ENCODE peak calls at places on chromosomes 5 and 9, in seven cellular contexts. E, S, B, Z, U, D and K are unnamed samples.

GRCh38 chr5:14144586-14145355 is 1.6 kb downstream of the TRIO start:
- DNase-seq in E (peak; percentile 52), U (peak; percentile 82), D (peak; percentile 27), B (peak; percentile 63), S (peak; percentile 86), Z (peak; percentile 83), K (peak; percentile 73)

GRCh38 chr9:118268046-118268445 is 563.8 kb downstream of the TLR4 start:
- DNase-seq in B (no peak), E (no peak), S (no peak), U (no peak), Z (no peak), D (no peak), K (no peak)

GRCh38 chr5:132687995-132688394 is 14.2 kb downstream of the IL4 start:
- DNase-seq in S (no peak), Z (no peak), U (no peak), B (no peak), D (peak; percentile 48), E (no peak), K (no peak)

GRCh38 chr5:39639618-39640078 is 214.9 kb upstream of the DAB2 start:
- DNase-seq in D (no peak), U (no peak), E (peak; percentile 19), B (no peak), Z (no peak), S (peak; percentile 68), K (no peak)

GRCh38 chr9:94980947-94981632 is 254.6 kb downstream of the AOPEP start:
- DNase-seq in D (no peak), B (no peak), Z (no peak), S (no peak), E (no peak), U (no peak), K (no peak)

GRCh38 chr5:110625376-110625999 is 101.0 kb downstream of the TMEM232 start:
- DNase-seq in D (no peak), Z (no peak), U (no peak), S (peak; percentile 2), E (peak; percentile 52), B (no peak), K (no peak)

GRCh38 chr9:86096382-86096781 is 3.0 kb downstream of the GOLM1 start:
- DNase-seq in E (peak; percentile 66), U (no peak), S (no peak), Z (no peak), B (no peak), D (no peak), K (no peak)

GRCh38 chr5:157602505-157602904 is 26.9 kb upstream of the ADAM19 start:
- DNase-seq in E (peak; percentile 65), S (peak; percentile 79), Z (no peak), B (no peak), U (peak; percentile 50), D (no peak), K (no peak)

GRCh38 chr5:139232161-139232724 is 34.1 kb upstream of the SIL1 start:
- DNase-seq in D (no peak), E (no peak), S (peak; percentile 95), U (no peak), B (peak; percentile 52), Z (no peak), K (no peak)

GRCh38 chr5:8848362-8848761 is 697.5 kb downstream of the SEMA5A start:
- DNase-seq in E (no peak), S (no peak), B (no peak), D (no peak), Z (no peak), U (no peak), K (no peak)

GRCh38 chr9:33467526-33467925 is 6.2 kb downstream of the NOL6 start:
- DNase-seq in D (no peak), E (no peak), Z (no peak), S (no peak), B (no peak), U (no peak), K (no peak)

GRCh38 chr5:102554728-102555127 is 55.9 kb upstream of the SLCO6A1 start:
- DNase-seq in Z (no peak), B (no peak), S (no peak), E (no peak), D (no peak), U (no peak), K (no peak)

GRCh38 chr5:116522737-116523136 is 51.9 kb downstream of the SEMA6A start:
- DNase-seq in S (no peak), D (no peak), E (no peak), Z (no peak), B (no peak), U (no peak), K (no peak)

GRCh38 chr5:97009212-97009898 is 73.5 kb downstream of the LNPEP start:
- DNase-seq in U (peak; percentile 33), Z (no peak), D (no peak), B (no peak), S (no peak), E (no peak), K (peak; percentile 26)

GRCh38 chr5:123119334-123119986 is 30.4 kb downstream of the PRDM6 start:
- DNase-seq in S (no peak), E (peak; percentile 74), U (no peak), D (no peak), Z (no peak), B (no peak), K (no peak)

GRCh38 chr5:164097747-164098146 is 592.3 kb downstream of the MAT2B start:
- DNase-seq in B (no peak), E (peak; percentile 29), D (no peak), S (peak; percentile 94), U (no peak), Z (no peak), K (no peak)

GRCh38 chr5:172740483-172741205 is 30.4 kb downstream of the DUSP1 start:
- DNase-seq in S (peak; percentile 92), Z (peak; percentile 41), E (peak; percentile 93), B (peak; percentile 78), U (no peak), D (no peak), K (no peak)

GRCh38 chr9:8868632-8869031 is 1069.1 kb upstream of the DMAC1 start:
- DNase-seq in B (no peak), D (no peak), E (no peak), S (no peak), Z (no peak), U (no peak), K (no peak)

GRCh38 chr5:3546028-3546427 is 49.6 kb upstream of the IRX1 start:
- DNase-seq in S (no peak), E (no peak), D (no peak), U (no peak), B (no peak), Z (no peak), K (no peak)

GRCh38 chr5:180605554-180606214 is 14.4 kb upstream of the SCGB3A1 start:
- DNase-seq in D (peak; percentile 70), U (no peak), Z (peak; percentile 45), S (peak; percentile 38), E (peak; percentile 51), B (no peak), K (peak; percentile 27)

GRCh38 chr9:108382267-108382666 is 473.5 kb downstream of the ACTL7B start:
- DNase-seq in U (no peak), S (no peak), Z (no peak), D (no peak), B (no peak), E (no peak), K (no peak)

GRCh38 chr9:129250786-129251185 is 72.7 kb upstream of the IER5L start:
- DNase-seq in B (no peak), U (no peak), E (peak; percentile 52), S (peak; percentile 56), Z (no peak), D (no peak), K (no peak)

GRCh38 chr9:127119319-127119709 is 3.1 kb downstream of the ANGPTL2 start:
- DNase-seq in E (no peak), U (no peak), S (no peak), D (no peak), Z (no peak), B (no peak), K (no peak)

GRCh38 chr5:143699121-143699520 is 112.8 kb upstream of the HMHB1 start:
- DNase-seq in Z (no peak), E (no peak), B (no peak), U (no peak), D (no peak), S (no peak), K (no peak)

GRCh38 chr5:143703659-143704058 is 108.3 kb upstream of the HMHB1 start:
- DNase-seq in B (no peak), D (no peak), S (no peak), E (no peak), U (no peak), Z (no peak), K (no peak)

GRCh38 chr5:143701476-143701875 is 110.5 kb upstream of the HMHB1 start:
- DNase-seq in Z (no peak), U (no peak), S (no peak), D (no peak), E (peak; percentile 51), B (no peak), K (no peak)

GRCh38 chr5:143698534-143698933 is 113.4 kb upstream of the HMHB1 start:
- DNase-seq in E (no peak), D (no peak), B (no peak), U (no peak), S (no peak), Z (no peak), K (no peak)

DNA sequence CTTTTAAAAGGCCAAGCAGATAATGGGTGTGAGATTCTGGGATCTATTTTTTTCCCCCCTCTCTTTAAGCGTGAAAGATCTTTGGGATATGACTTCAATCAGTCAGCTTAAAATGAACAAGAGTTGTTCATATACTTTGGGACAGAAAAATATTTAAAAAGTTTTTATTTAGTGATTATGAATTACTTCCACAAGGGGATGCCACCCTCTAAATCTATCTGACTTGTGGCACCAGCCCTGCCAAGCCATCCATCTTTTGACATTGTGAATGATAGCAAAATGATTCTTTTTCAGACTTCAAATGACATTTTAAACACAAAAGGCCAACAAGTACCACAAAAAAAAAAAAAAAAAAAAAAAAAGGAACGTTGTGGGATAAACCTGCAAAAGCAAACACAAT is 111.0 kb upstream of the HMHB1 start:
- DNase-seq in D (no peak), B (no peak), S (no peak), E (no peak), U (no peak), Z (no peak), K (no peak)
- TF ChIP-seq CTCF in D (no peak), B (no peak), S (no peak), E (peak; percentile 19), U (no peak), Z (no peak), K (no peak)

DNA sequence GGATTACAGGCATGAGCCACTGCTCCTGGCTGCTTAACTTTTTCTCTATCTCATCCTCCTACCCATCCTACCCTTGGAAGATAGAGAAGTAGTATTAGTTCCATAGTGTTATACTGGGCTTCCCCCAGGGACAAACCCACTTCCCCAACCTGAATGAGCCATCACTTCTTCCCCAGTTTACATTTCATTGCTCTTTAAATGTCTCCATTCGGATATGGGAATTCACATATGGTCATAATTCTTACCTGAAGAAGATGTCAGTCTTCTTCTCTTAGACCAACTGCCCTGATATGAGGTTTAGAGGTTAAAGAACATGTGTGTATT is 1.9 kb downstream of the CD274 start:
- DNase-seq in B (no peak), S (no peak), D (no peak), E (no peak), Z (no peak), U (no peak), K (no peak)
- H3K4me3 ChIP-seq in B (no peak overlapping the region), S (no peak overlapping the region), D (no peak overlapping the region), E (peak overlapping the region; percentile 17), Z (no peak overlapping the region), U (peak overlapping the region; percentile 81), K (peak overlapping the region; percentile 76)

GRCh38 chr5:42949348-42950090 is 90.6 kb downstream of the ANXA2R start:
- DNase-seq in D (peak; percentile 59), S (no peak), B (peak; percentile 63), Z (peak; percentile 62), E (peak; percentile 83), U (peak; percentile 62), K (peak; percentile 65)
- TF ChIP-seq CTCF in D (no peak), S (no peak), B (no peak), Z (peak; percentile 24), E (peak; percentile 51), U (peak; percentile 47), K (peak; percentile 60)

GRCh38 chr9:130535818-130536521 is 43.4 kb upstream of the FUBP3 start:
- DNase-seq in E (peak; percentile 60), U (no peak), D (no peak), S (no peak), Z (no peak), B (no peak), K (no peak)
- H3K4me3 ChIP-seq in E (peak overlapping the region; percentile 13), U (no peak overlapping the region), D (no peak overlapping the region), S (no peak overlapping the region), Z (no peak overlapping the region), B (no peak overlapping the region), K (no peak overlapping the region)